ENCODE peak calls at places on chromosomes 16 and 17, in nine cellular contexts. One of them, this sample, is unnamed.

GRCh38 chr17:48010193-48010592 is 27.4 kb downstream of the COPZ2 start:
- DNase-seq in EL: no peak
- DNase-seq in OCI-M1: no peak
- DNase-seq in NCI-H1105 treated with DMSO at 0.1 percent for 48 hours: no peak
- DNase-seq in astrocyte: no peak
- DNase-seq in stimulated activated CD4-positive, alpha-beta T cell treated with anti-CD3 and anti-CD28 coated beads, Interleukin-4, amount 100 ng/mL, for 4 hours: no peak
- DNase-seq in iPS-NIHi11: no peak
- DNase-seq in kidney glomerular epithelial cell: no peak
- DNase-seq in GM13976: no peak
- DNase-seq in this sample: no peak

GRCh38 chr17:41811549-41812175 is at the start of gene P3H4:
- DNase-seq in EL: peak
- DNase-seq in OCI-M1: peak
- DNase-seq in NCI-H1105 treated with DMSO at 0.1 percent for 48 hours: peak
- DNase-seq in astrocyte: peak
- DNase-seq in stimulated activated CD4-positive, alpha-beta T cell treated with anti-CD3 and anti-CD28 coated beads, Interleukin-4, amount 100 ng/mL, for 4 hours: peak
- DNase-seq in iPS-NIHi11: peak
- DNase-seq in kidney glomerular epithelial cell: peak
- DNase-seq in GM13976: peak
- DNase-seq in this sample: peak

GRCh38 chr16:10738231-10739077 is 5.2 kb upstream of the NUBP1 start:
- DNase-seq in EL: peak
- DNase-seq in OCI-M1: peak
- DNase-seq in NCI-H1105 treated with DMSO at 0.1 percent for 48 hours: no peak
- DNase-seq in astrocyte: peak
- DNase-seq in stimulated activated CD4-positive, alpha-beta T cell treated with anti-CD3 and anti-CD28 coated beads, Interleukin-4, amount 100 ng/mL, for 4 hours: peak
- DNase-seq in iPS-NIHi11: no peak
- DNase-seq in kidney glomerular epithelial cell: peak
- DNase-seq in GM13976: peak
- DNase-seq in this sample: peak

GRCh38 chr16:4510131-4510530 is 28.4 kb downstream of the CDIP1 start:
- DNase-seq in EL: no peak
- DNase-seq in OCI-M1: no peak
- DNase-seq in NCI-H1105 treated with DMSO at 0.1 percent for 48 hours: no peak
- DNase-seq in astrocyte: no peak
- DNase-seq in stimulated activated CD4-positive, alpha-beta T cell treated with anti-CD3 and anti-CD28 coated beads, Interleukin-4, amount 100 ng/mL, for 4 hours: no peak
- DNase-seq in iPS-NIHi11: no peak
- DNase-seq in kidney glomerular epithelial cell: no peak
- DNase-seq in GM13976: no peak
- DNase-seq in this sample: no peak

GRCh38 chr17:310111-311010 is 42.2 kb downstream of the RPH3AL start:
- DNase-seq in EL: no peak
- DNase-seq in OCI-M1: no peak
- DNase-seq in NCI-H1105 treated with DMSO at 0.1 percent for 48 hours: no peak
- DNase-seq in astrocyte: no peak
- DNase-seq in stimulated activated CD4-positive, alpha-beta T cell treated with anti-CD3 and anti-CD28 coated beads, Interleukin-4, amount 100 ng/mL, for 4 hours: no peak
- DNase-seq in iPS-NIHi11: no peak
- DNase-seq in kidney glomerular epithelial cell: no peak
- DNase-seq in GM13976: no peak
- DNase-seq in this sample: no peak

GRCh38 chr17:49508891-49509587 is 13.9 kb downstream of the NGFR start:
- DNase-seq in EL: no peak
- DNase-seq in OCI-M1: no peak
- DNase-seq in NCI-H1105 treated with DMSO at 0.1 percent for 48 hours: no peak
- DNase-seq in astrocyte: no peak
- DNase-seq in stimulated activated CD4-positive, alpha-beta T cell treated with anti-CD3 and anti-CD28 coated beads, Interleukin-4, amount 100 ng/mL, for 4 hours: no peak
- DNase-seq in iPS-NIHi11: no peak
- DNase-seq in kidney glomerular epithelial cell: no peak
- DNase-seq in GM13976: no peak
- DNase-seq in this sample: no peak

GRCh38 chr17:39622380-39623006 is 4.3 kb upstream of the PPP1R1B start:
- DNase-seq in EL: no peak
- DNase-seq in OCI-M1: no peak
- DNase-seq in NCI-H1105 treated with DMSO at 0.1 percent for 48 hours: no peak
- DNase-seq in astrocyte: no peak
- DNase-seq in stimulated activated CD4-positive, alpha-beta T cell treated with anti-CD3 and anti-CD28 coated beads, Interleukin-4, amount 100 ng/mL, for 4 hours: no peak
- DNase-seq in iPS-NIHi11: no peak
- DNase-seq in kidney glomerular epithelial cell: no peak
- DNase-seq in GM13976: no peak
- DNase-seq in this sample: peak

GRCh38 chr16:15951852-15952251 is 2.4 kb downstream of the ABCC1 start:
- DNase-seq in EL: no peak
- DNase-seq in OCI-M1: no peak
- DNase-seq in NCI-H1105 treated with DMSO at 0.1 percent for 48 hours: no peak
- DNase-seq in astrocyte: no peak
- DNase-seq in stimulated activated CD4-positive, alpha-beta T cell treated with anti-CD3 and anti-CD28 coated beads, Interleukin-4, amount 100 ng/mL, for 4 hours: no peak
- DNase-seq in iPS-NIHi11: no peak
- DNase-seq in kidney glomerular epithelial cell: no peak
- DNase-seq in GM13976: no peak
- DNase-seq in this sample: no peak

GRCh38 chr17:80294210-80294609 is 33.6 kb downstream of the RNF213 start:
- DNase-seq in EL: no peak
- DNase-seq in OCI-M1: no peak
- DNase-seq in NCI-H1105 treated with DMSO at 0.1 percent for 48 hours: no peak
- DNase-seq in astrocyte: no peak
- DNase-seq in stimulated activated CD4-positive, alpha-beta T cell treated with anti-CD3 and anti-CD28 coated beads, Interleukin-4, amount 100 ng/mL, for 4 hours: no peak
- DNase-seq in iPS-NIHi11: no peak
- DNase-seq in kidney glomerular epithelial cell: no peak
- DNase-seq in GM13976: no peak
- DNase-seq in this sample: no peak

GRCh38 chr17:12959441-12959840 is 58.4 kb downstream of the ELAC2 start:
- DNase-seq in EL: peak
- DNase-seq in OCI-M1: no peak
- DNase-seq in NCI-H1105 treated with DMSO at 0.1 percent for 48 hours: no peak
- DNase-seq in astrocyte: peak
- DNase-seq in stimulated activated CD4-positive, alpha-beta T cell treated with anti-CD3 and anti-CD28 coated beads, Interleukin-4, amount 100 ng/mL, for 4 hours: no peak
- DNase-seq in iPS-NIHi11: no peak
- DNase-seq in kidney glomerular epithelial cell: peak
- DNase-seq in GM13976: no peak
- DNase-seq in this sample: peak

GRCh38 chr16:69535123-69536050 is 30.4 kb upstream of the NFAT5 start:
- DNase-seq in EL: peak
- DNase-seq in OCI-M1: no peak
- DNase-seq in NCI-H1105 treated with DMSO at 0.1 percent for 48 hours: no peak
- DNase-seq in astrocyte: peak
- DNase-seq in stimulated activated CD4-positive, alpha-beta T cell treated with anti-CD3 and anti-CD28 coated beads, Interleukin-4, amount 100 ng/mL, for 4 hours: no peak
- DNase-seq in iPS-NIHi11: no peak
- DNase-seq in kidney glomerular epithelial cell: no peak
- DNase-seq in GM13976: no peak
- DNase-seq in this sample: peak

GRCh38 chr17:66712453-66712852 is 122.5 kb upstream of the CACNG5 start:
- DNase-seq in EL: no peak
- DNase-seq in OCI-M1: no peak
- DNase-seq in NCI-H1105 treated with DMSO at 0.1 percent for 48 hours: no peak
- DNase-seq in astrocyte: no peak
- DNase-seq in stimulated activated CD4-positive, alpha-beta T cell treated with anti-CD3 and anti-CD28 coated beads, Interleukin-4, amount 100 ng/mL, for 4 hours: no peak
- DNase-seq in iPS-NIHi11: no peak
- DNase-seq in kidney glomerular epithelial cell: no peak
- DNase-seq in GM13976: no peak
- DNase-seq in this sample: no peak

GRCh38 chr16:12545292-12545610 is 258.4 kb downstream of the CPPED1 start:
- DNase-seq in EL: no peak
- DNase-seq in OCI-M1: no peak
- DNase-seq in NCI-H1105 treated with DMSO at 0.1 percent for 48 hours: no peak
- DNase-seq in astrocyte: no peak
- DNase-seq in stimulated activated CD4-positive, alpha-beta T cell treated with anti-CD3 and anti-CD28 coated beads, Interleukin-4, amount 100 ng/mL, for 4 hours: no peak
- DNase-seq in iPS-NIHi11: no peak
- DNase-seq in kidney glomerular epithelial cell: no peak
- DNase-seq in GM13976: no peak
- DNase-seq in this sample: no peak

GRCh38 chr16:85195884-85196816 is 83.9 kb upstream of the CIBAR2 start:
- DNase-seq in EL: no peak
- DNase-seq in OCI-M1: no peak
- DNase-seq in NCI-H1105 treated with DMSO at 0.1 percent for 48 hours: no peak
- DNase-seq in astrocyte: no peak
- DNase-seq in stimulated activated CD4-positive, alpha-beta T cell treated with anti-CD3 and anti-CD28 coated beads, Interleukin-4, amount 100 ng/mL, for 4 hours: no peak
- DNase-seq in iPS-NIHi11: no peak
- DNase-seq in kidney glomerular epithelial cell: no peak
- DNase-seq in GM13976: no peak
- DNase-seq in this sample: no peak

GRCh38 chr16:48272837-48273421 is 25.6 kb upstream of the ABCC11 start:
- DNase-seq in EL: no peak
- DNase-seq in OCI-M1: no peak
- DNase-seq in NCI-H1105 treated with DMSO at 0.1 percent for 48 hours: no peak
- DNase-seq in astrocyte: no peak
- DNase-seq in stimulated activated CD4-positive, alpha-beta T cell treated with anti-CD3 and anti-CD28 coated beads, Interleukin-4, amount 100 ng/mL, for 4 hours: no peak
- DNase-seq in iPS-NIHi11: no peak
- DNase-seq in kidney glomerular epithelial cell: no peak
- DNase-seq in GM13976: no peak
- DNase-seq in this sample: no peak

GRCh38 chr16:85196976-85197375 is 84.7 kb upstream of the CIBAR2 start:
- DNase-seq in EL: no peak
- DNase-seq in OCI-M1: no peak
- DNase-seq in NCI-H1105 treated with DMSO at 0.1 percent for 48 hours: no peak
- DNase-seq in astrocyte: no peak
- DNase-seq in stimulated activated CD4-positive, alpha-beta T cell treated with anti-CD3 and anti-CD28 coated beads, Interleukin-4, amount 100 ng/mL, for 4 hours: no peak
- DNase-seq in iPS-NIHi11: no peak
- DNase-seq in kidney glomerular epithelial cell: no peak
- DNase-seq in GM13976: no peak
- DNase-seq in this sample: no peak

GRCh38 chr17:9729735-9730420 is 61.5 kb downstream of the DHRS7C start:
- DNase-seq in EL: peak
- DNase-seq in OCI-M1: no peak
- DNase-seq in NCI-H1105 treated with DMSO at 0.1 percent for 48 hours: no peak
- DNase-seq in astrocyte: peak
- DNase-seq in stimulated activated CD4-positive, alpha-beta T cell treated with anti-CD3 and anti-CD28 coated beads, Interleukin-4, amount 100 ng/mL, for 4 hours: no peak
- DNase-seq in iPS-NIHi11: no peak
- DNase-seq in kidney glomerular epithelial cell: peak
- DNase-seq in GM13976: no peak
- DNase-seq in this sample: peak

GRCh38 chr17:12990041-12990808 is 27.6 kb downstream of the ELAC2 start:
- DNase-seq in EL: no peak
- DNase-seq in OCI-M1: no peak
- DNase-seq in NCI-H1105 treated with DMSO at 0.1 percent for 48 hours: peak
- DNase-seq in astrocyte: no peak
- DNase-seq in stimulated activated CD4-positive, alpha-beta T cell treated with anti-CD3 and anti-CD28 coated beads, Interleukin-4, amount 100 ng/mL, for 4 hours: no peak
- DNase-seq in iPS-NIHi11: no peak
- DNase-seq in kidney glomerular epithelial cell: no peak
- DNase-seq in GM13976: no peak
- DNase-seq in this sample: no peak

GRCh38 chr16:65178151-65178550 is 56.3 kb upstream of the CDH11 start:
- DNase-seq in EL: peak
- DNase-seq in OCI-M1: no peak
- DNase-seq in NCI-H1105 treated with DMSO at 0.1 percent for 48 hours: no peak
- DNase-seq in astrocyte: peak
- DNase-seq in stimulated activated CD4-positive, alpha-beta T cell treated with anti-CD3 and anti-CD28 coated beads, Interleukin-4, amount 100 ng/mL, for 4 hours: no peak
- DNase-seq in iPS-NIHi11: no peak
- DNase-seq in kidney glomerular epithelial cell: peak
- DNase-seq in GM13976: no peak
- DNase-seq in this sample: peak

GRCh38 chr17:60158751-60159478 is 9.1 kb downstream of the CA4 start:
- DNase-seq in EL: no peak
- DNase-seq in OCI-M1: no peak
- DNase-seq in NCI-H1105 treated with DMSO at 0.1 percent for 48 hours: no peak
- DNase-seq in astrocyte: no peak
- DNase-seq in stimulated activated CD4-positive, alpha-beta T cell treated with anti-CD3 and anti-CD28 coated beads, Interleukin-4, amount 100 ng/mL, for 4 hours: no peak
- DNase-seq in iPS-NIHi11: peak
- DNase-seq in kidney glomerular epithelial cell: no peak
- DNase-seq in GM13976: peak
- DNase-seq in this sample: no peak

This sample was measured in M059J.